ENCODE peak calls at places on chromosome 5, in seven cellular contexts. One of them, this sample, is unnamed.

GRCh38 chr5:132775439-132776076 is 1.5 kb downstream of the SEPTIN8 start:
- DNase-seq in WERI-Rb-1: no peak
- DNase-seq in Caki2: peak; percentile 60
- DNase-seq in AG04450: no peak
- DNase-seq in CD4-positive, CD25-positive, alpha-beta regulatory T cell: no peak
- DNase-seq in GM03348: peak; percentile 24
- DNase-seq in mesendoderm: no peak
- DNase-seq in this sample: peak; percentile 93

GRCh38 chr5:132867046-132867451 is 607 bp downstream of the UQCRQ start:
- DNase-seq in WERI-Rb-1: no peak
- DNase-seq in Caki2: no peak
- DNase-seq in AG04450: no peak
- DNase-seq in CD4-positive, CD25-positive, alpha-beta regulatory T cell: no peak
- DNase-seq in GM03348: no peak
- DNase-seq in mesendoderm: no peak
- DNase-seq in this sample: no peak

GRCh38 chr5:131423056-131423455 is 159.2 kb downstream of the CDC42SE2 start:
- DNase-seq in WERI-Rb-1: no peak
- DNase-seq in Caki2: no peak
- DNase-seq in AG04450: peak; percentile 1
- DNase-seq in CD4-positive, CD25-positive, alpha-beta regulatory T cell: no peak
- DNase-seq in GM03348: peak; percentile 19
- DNase-seq in mesendoderm: peak; percentile 35
- DNase-seq in this sample: no peak

GRCh38 chr5:113491022-113491421 is 2.8 kb upstream of the MCC start:
- DNase-seq in WERI-Rb-1: no peak
- DNase-seq in Caki2: no peak
- DNase-seq in AG04450: no peak
- DNase-seq in CD4-positive, CD25-positive, alpha-beta regulatory T cell: no peak
- DNase-seq in GM03348: no peak
- DNase-seq in mesendoderm: no peak
- DNase-seq in this sample: no peak

GRCh38 chr5:133421394-133421793 is 190.9 kb downstream of the FSTL4 start:
- DNase-seq in WERI-Rb-1: peak; percentile 38
- DNase-seq in Caki2: no peak
- DNase-seq in AG04450: no peak
- DNase-seq in CD4-positive, CD25-positive, alpha-beta regulatory T cell: peak; percentile 11
- DNase-seq in GM03348: no peak
- DNase-seq in mesendoderm: peak; percentile 80
- DNase-seq in this sample: peak; percentile 71

GRCh38 chr5:171845040-171845439 is 59.4 kb downstream of the SMIM23 start:
- DNase-seq in WERI-Rb-1: no peak
- DNase-seq in Caki2: no peak
- DNase-seq in AG04450: no peak
- DNase-seq in CD4-positive, CD25-positive, alpha-beta regulatory T cell: no peak
- DNase-seq in GM03348: no peak
- DNase-seq in mesendoderm: no peak
- DNase-seq in this sample: no peak

GRCh38 chr5:59560553-59560952 is 333.0 kb downstream of the PDE4D start:
- DNase-seq in WERI-Rb-1: no peak
- DNase-seq in Caki2: no peak
- DNase-seq in AG04450: no peak
- DNase-seq in CD4-positive, CD25-positive, alpha-beta regulatory T cell: no peak
- DNase-seq in GM03348: no peak
- DNase-seq in mesendoderm: peak; percentile 45
- DNase-seq in this sample: no peak

GRCh38 chr5:151047814-151048425 is 27.5 kb downstream of the GPX3 start:
- DNase-seq in WERI-Rb-1: peak; percentile 33
- DNase-seq in Caki2: no peak
- DNase-seq in AG04450: no peak
- DNase-seq in CD4-positive, CD25-positive, alpha-beta regulatory T cell: peak; percentile 36
- DNase-seq in GM03348: peak; percentile 64
- DNase-seq in mesendoderm: peak; percentile 50
- DNase-seq in this sample: no peak

GRCh38 chr5:10064546-10065215 is 185.0 kb downstream of the ATPSCKMT start:
- DNase-seq in WERI-Rb-1: no peak
- DNase-seq in Caki2: no peak
- DNase-seq in AG04450: no peak
- DNase-seq in CD4-positive, CD25-positive, alpha-beta regulatory T cell: no peak
- DNase-seq in GM03348: peak; percentile 14
- DNase-seq in mesendoderm: no peak
- DNase-seq in this sample: no peak

GRCh38 chr5:147413266-147413665 is 96.6 kb downstream of the DPYSL3 start:
- DNase-seq in WERI-Rb-1: no peak
- DNase-seq in Caki2: no peak
- DNase-seq in AG04450: no peak
- DNase-seq in CD4-positive, CD25-positive, alpha-beta regulatory T cell: no peak
- DNase-seq in GM03348: no peak
- DNase-seq in mesendoderm: no peak
- DNase-seq in this sample: no peak

GRCh38 chr5:65722575-65723424 is 795 bp downstream of the NLN start:
- DNase-seq in WERI-Rb-1: peak; percentile 12
- DNase-seq in Caki2: peak; percentile 58
- DNase-seq in AG04450: no peak
- DNase-seq in CD4-positive, CD25-positive, alpha-beta regulatory T cell: peak; percentile 13
- DNase-seq in GM03348: peak; percentile 76
- DNase-seq in mesendoderm: peak; percentile 83
- DNase-seq in this sample: peak; percentile 71

GRCh38 chr5:8908055-8908683 is 637.7 kb downstream of the SEMA5A start:
- DNase-seq in WERI-Rb-1: peak; percentile 61
- DNase-seq in Caki2: peak; percentile 55
- DNase-seq in AG04450: no peak
- DNase-seq in CD4-positive, CD25-positive, alpha-beta regulatory T cell: peak; percentile 10
- DNase-seq in GM03348: peak; percentile 23
- DNase-seq in mesendoderm: peak; percentile 72
- DNase-seq in this sample: peak; percentile 76

GRCh38 chr5:20654746-20655145 is 666.7 kb upstream of the CDH18 start:
- DNase-seq in WERI-Rb-1: no peak
- DNase-seq in Caki2: no peak
- DNase-seq in AG04450: no peak
- DNase-seq in CD4-positive, CD25-positive, alpha-beta regulatory T cell: no peak
- DNase-seq in GM03348: no peak
- DNase-seq in mesendoderm: no peak
- DNase-seq in this sample: no peak

GRCh38 chr5:179866241-179867078 is 7.8 kb upstream of the MRNIP start:
- DNase-seq in WERI-Rb-1: no peak
- DNase-seq in Caki2: no peak
- DNase-seq in AG04450: no peak
- DNase-seq in CD4-positive, CD25-positive, alpha-beta regulatory T cell: peak; percentile 50
- DNase-seq in GM03348: no peak
- DNase-seq in mesendoderm: no peak
- DNase-seq in this sample: peak; percentile 45

GRCh38 chr5:39578887-39579497 is 154.2 kb upstream of the DAB2 start:
- DNase-seq in WERI-Rb-1: no peak
- DNase-seq in Caki2: peak; percentile 22
- DNase-seq in AG04450: no peak
- DNase-seq in CD4-positive, CD25-positive, alpha-beta regulatory T cell: peak; percentile 32
- DNase-seq in GM03348: peak; percentile 13
- DNase-seq in mesendoderm: no peak
- DNase-seq in this sample: no peak